ENCODE peak calls at places on chromosome 6, in seven cellular contexts. M is GF-D8, F is ovary, N is mucosa of descending colon, O is H7, S is neural crest cell, V is AG09319. E is an unnamed sample.
A peak's percentile ranks its signal among the peaks of the same experiment; 100 is the strongest.

GRCh38 chr6:106117579-106117978 is 31.4 kb downstream of the PRDM1 start:
- DNase-seq in N (no peak), M (peak; percentile 74), F (no peak), O (no peak), S (no peak), V (no peak), E (no peak)

GRCh38 chr6:154602708-154603107 is 92.2 kb upstream of the CNKSR3 start:
- DNase-seq in N (no peak), O (no peak), F (no peak), M (no peak), V (no peak), S (no peak), E (no peak)

GRCh38 chr6:169224185-169224695 is 29.4 kb downstream of the THBS2 start:
- DNase-seq in F (peak; percentile 84), V (no peak), M (no peak), S (no peak), N (no peak), O (peak; percentile 14), E (no peak)

GRCh38 chr6:30600576-30600975 is 16.5 kb downstream of the PPP1R10 start:
- DNase-seq in S (no peak), M (no peak), F (peak; percentile 58), O (no peak), N (no peak), V (no peak), E (no peak)

GRCh38 chr6:156839591-156840001 is 62.4 kb downstream of the ARID1B start:
- DNase-seq in M (peak; percentile 23), F (no peak), O (no peak), N (no peak), V (no peak), S (no peak), E (no peak)

GRCh38 chr6:142322504-142323198 is 20.8 kb downstream of the ADGRG6 start:
- DNase-seq in M (no peak), V (no peak), F (no peak), O (no peak), N (no peak), S (no peak), E (no peak)

GRCh38 chr6:14612016-14612415 is 494.4 kb downstream of the CD83 start:
- DNase-seq in F (no peak), V (peak; percentile 3), S (no peak), O (no peak), N (no peak), M (no peak), E (no peak)

GRCh38 chr6:4924872-4925271 is 79.0 kb downstream of the RPP40 start:
- DNase-seq in N (no peak), M (no peak), V (no peak), F (no peak), O (no peak), S (no peak), E (no peak)

GRCh38 chr6:133865680-133866079 is 23.2 kb upstream of the TCF21 start:
- DNase-seq in S (no peak), O (no peak), M (no peak), V (no peak), F (no peak), N (no peak), E (no peak)

GRCh38 chr6:101001012-101001411 is 119.9 kb upstream of the ASCC3 start:
- DNase-seq in S (no peak), V (no peak), F (no peak), M (peak; percentile 50), N (no peak), O (no peak), E (no peak)

GRCh38 chr6:121520337-121521163 is 85.1 kb downstream of the GJA1 start:
- DNase-seq in V (peak; percentile 51), N (no peak), M (no peak), F (no peak), S (no peak), O (no peak), E (no peak)

GRCh38 chr6:121670511-121670910 is 235.1 kb downstream of the GJA1 start:
- DNase-seq in N (no peak), M (no peak), V (no peak), F (no peak), S (no peak), O (no peak), E (no peak)

GRCh38 chr6:25882066-25882496 is 8.0 kb upstream of the SLC17A3 start:
- DNase-seq in V (no peak), O (peak; percentile 59), M (no peak), N (peak; percentile 54), S (no peak), F (no peak), E (peak; percentile 50)

GRCh38 chr6:137015943-137016342 is 28.8 kb downstream of the IL20RA start:
- DNase-seq in V (no peak), N (no peak), O (no peak), S (no peak), M (no peak), F (no peak), E (no peak)

GRCh38 chr6:160365117-160365516 is 16.9 kb downstream of the SLC22A3 start:
- DNase-seq in S (no peak), M (no peak), F (no peak), O (no peak), N (no peak), V (no peak), E (no peak)

GRCh38 chr6:114049367-114049966 is 78.5 kb upstream of the HDAC2 start:
- DNase-seq in N (no peak), S (no peak), M (no peak), O (no peak), F (no peak), V (no peak), E (no peak)

GRCh38 chr6:39333626-39334025 is 11.1 kb upstream of the KCNK16 start:
- DNase-seq in M (no peak), O (no peak), F (no peak), N (no peak), V (no peak), S (no peak), E (no peak)

GRCh38 chr6:63582579-63583231 is 10.4 kb downstream of the LOC128125822 start:
- DNase-seq in V (no peak), M (no peak), N (no peak), O (no peak), F (no peak), S (no peak), E (no peak)

GRCh38 chr6:48610846-48611245 is 499.8 kb upstream of the PTCHD4 start:
- DNase-seq in O (no peak), V (no peak), S (no peak), M (no peak), N (no peak), F (no peak), E (no peak)

GRCh38 chr6:23654745-23655144 is 471.3 kb upstream of the NRSN1 start:
- DNase-seq in N (peak; percentile 59), V (no peak), S (no peak), O (no peak), M (no peak), F (no peak), E (no peak)

GRCh38 chr6:49570474-49571079 is 20.1 kb downstream of the C6orf141 start:
- DNase-seq in O (no peak), F (no peak), N (no peak), S (no peak), M (no peak), V (no peak), E (no peak)

GRCh38 chr6:2943564-2943955 is 27.8 kb downstream of the SERPINB6 start:
- DNase-seq in O (no peak), S (no peak), F (no peak), N (no peak), V (no peak), M (no peak), E (no peak)

GRCh38 chr6:29631860-29632731 is 887 bp downstream of the GABBR1 start:
- DNase-seq in O (peak; percentile 93), N (peak; percentile 75), M (no peak), V (no peak), S (peak; percentile 47), F (peak; percentile 78), E (peak; percentile 50)

GRCh38 chr6:154937306-154938244 is 57.5 kb upstream of the TIAM2 start:
- DNase-seq in O (peak; percentile 66), V (no peak), S (no peak), F (no peak), N (no peak), M (no peak), E (no peak)

GRCh38 chr6:19297880-19298279 is 539.3 kb upstream of the ID4 start:
- DNase-seq in V (no peak), F (no peak), M (no peak), O (no peak), N (no peak), S (no peak), E (no peak)

GRCh38 chr6:73308712-73309533 is 45.2 kb downstream of the DPPA5 start:
- DNase-seq in O (peak; percentile 74), M (no peak), F (no peak), S (no peak), V (no peak), N (no peak), E (no peak)

GRCh38 chr6:13378669-13379590 is 50.6 kb upstream of the TBC1D7 start:
- DNase-seq in S (no peak), O (no peak), M (no peak), V (no peak), F (no peak), N (peak; percentile 87), E (peak; percentile 30)

GRCh38 chr6:137851669-137852068 is 15.4 kb upstream of the TNFAIP3 start:
- DNase-seq in M (no peak), N (no peak), V (no peak), F (no peak), S (no peak), O (no peak), E (peak; percentile 64)

E was measured in erythroblast.